ENCODE peak calls at places on chromosomes 4 and X, in nine cellular contexts. One of them, this sample, is unnamed.

GRCh38 chr4:121551881-121552280 is 144.9 kb downstream of the ANXA5 start:
- DNase-seq in foreskin fibroblast: peak
- DNase-seq in CD4-positive, alpha-beta T cell: no peak
- DNase-seq in stomach: no peak
- DNase-seq in activated CD8-positive, alpha-beta T cell treated with anti-CD3 and anti-CD28 coated beads for 36 hours: no peak
- DNase-seq in heart right ventricle: peak
- DNase-seq in endothelial cell: no peak
- DNase-seq in lower lobe of right lung: no peak
- DNase-seq in fibroblast of lung: no peak
- DNase-seq in this sample: no peak

GRCh38 chr4:39641451-39641850 is 2.8 kb upstream of the SMIM14 start:
- DNase-seq in heart right ventricle: no peak
- DNase-seq in endothelial cell: no peak
- DNase-seq in lower lobe of right lung: no peak
- DNase-seq in activated CD8-positive, alpha-beta T cell treated with anti-CD3 and anti-CD28 coated beads for 36 hours: no peak
- DNase-seq in foreskin fibroblast: no peak
- DNase-seq in fibroblast of lung: no peak
- DNase-seq in CD4-positive, alpha-beta T cell: no peak
- DNase-seq in stomach: no peak
- DNase-seq in this sample: no peak

GRCh38 chrX:27751976-27752375 is 55.8 kb upstream of the MAGEB10 start:
- DNase-seq in CD4-positive, alpha-beta T cell: no peak
- DNase-seq in lower lobe of right lung: no peak
- DNase-seq in endothelial cell: no peak
- DNase-seq in foreskin fibroblast: no peak
- DNase-seq in fibroblast of lung: no peak
- DNase-seq in activated CD8-positive, alpha-beta T cell treated with anti-CD3 and anti-CD28 coated beads for 36 hours: no peak
- DNase-seq in stomach: no peak
- DNase-seq in heart right ventricle: no peak
- DNase-seq in this sample: no peak

GRCh38 chr4:42736538-42736937 is 79.6 kb upstream of the ATP8A1 start:
- DNase-seq in foreskin fibroblast: no peak
- DNase-seq in lower lobe of right lung: no peak
- DNase-seq in CD4-positive, alpha-beta T cell: no peak
- DNase-seq in endothelial cell: no peak
- DNase-seq in fibroblast of lung: no peak
- DNase-seq in heart right ventricle: no peak
- DNase-seq in activated CD8-positive, alpha-beta T cell treated with anti-CD3 and anti-CD28 coated beads for 36 hours: no peak
- DNase-seq in stomach: no peak
- DNase-seq in this sample: no peak

GRCh38 chr4:150385606-150386005 is 196.3 kb upstream of the MAB21L2 start:
- DNase-seq in activated CD8-positive, alpha-beta T cell treated with anti-CD3 and anti-CD28 coated beads for 36 hours: no peak
- DNase-seq in stomach: no peak
- DNase-seq in CD4-positive, alpha-beta T cell: no peak
- DNase-seq in fibroblast of lung: peak
- DNase-seq in lower lobe of right lung: no peak
- DNase-seq in foreskin fibroblast: peak
- DNase-seq in heart right ventricle: peak
- DNase-seq in endothelial cell: no peak
- DNase-seq in this sample: no peak

GRCh38 chrX:108217877-108218276 is 126.3 kb downstream of the ATG4A start:
- DNase-seq in fibroblast of lung: no peak
- DNase-seq in lower lobe of right lung: no peak
- DNase-seq in stomach: no peak
- DNase-seq in foreskin fibroblast: peak
- DNase-seq in heart right ventricle: peak
- DNase-seq in CD4-positive, alpha-beta T cell: no peak
- DNase-seq in endothelial cell: no peak
- DNase-seq in activated CD8-positive, alpha-beta T cell treated with anti-CD3 and anti-CD28 coated beads for 36 hours: no peak
- DNase-seq in this sample: no peak

GRCh38 chr4:151004222-151004621 is 10.9 kb downstream of the LRBA start:
- DNase-seq in heart right ventricle: no peak
- DNase-seq in foreskin fibroblast: peak
- DNase-seq in activated CD8-positive, alpha-beta T cell treated with anti-CD3 and anti-CD28 coated beads for 36 hours: no peak
- DNase-seq in fibroblast of lung: peak
- DNase-seq in endothelial cell: no peak
- DNase-seq in stomach: no peak
- DNase-seq in lower lobe of right lung: no peak
- DNase-seq in CD4-positive, alpha-beta T cell: no peak
- DNase-seq in this sample: no peak

GRCh38 chrX:119989905-119990408 is 46.4 kb upstream of the NKAP start:
- DNase-seq in heart right ventricle: no peak
- DNase-seq in foreskin fibroblast: no peak
- DNase-seq in activated CD8-positive, alpha-beta T cell treated with anti-CD3 and anti-CD28 coated beads for 36 hours: no peak
- DNase-seq in lower lobe of right lung: no peak
- DNase-seq in fibroblast of lung: no peak
- DNase-seq in endothelial cell: no peak
- DNase-seq in stomach: no peak
- DNase-seq in CD4-positive, alpha-beta T cell: no peak
- DNase-seq in this sample: no peak

GRCh38 chr4:74891037-74891436 is 41.9 kb upstream of the PARM1 start:
- DNase-seq in CD4-positive, alpha-beta T cell: no peak
- DNase-seq in endothelial cell: no peak
- DNase-seq in foreskin fibroblast: no peak
- DNase-seq in fibroblast of lung: no peak
- DNase-seq in activated CD8-positive, alpha-beta T cell treated with anti-CD3 and anti-CD28 coated beads for 36 hours: no peak
- DNase-seq in heart right ventricle: no peak
- DNase-seq in stomach: no peak
- DNase-seq in lower lobe of right lung: no peak
- DNase-seq in this sample: no peak

GRCh38 chr4:128986019-128986418 is 107.3 kb downstream of the SCLT1 start:
- DNase-seq in activated CD8-positive, alpha-beta T cell treated with anti-CD3 and anti-CD28 coated beads for 36 hours: no peak
- DNase-seq in CD4-positive, alpha-beta T cell: no peak
- DNase-seq in heart right ventricle: no peak
- DNase-seq in foreskin fibroblast: no peak
- DNase-seq in stomach: no peak
- DNase-seq in fibroblast of lung: no peak
- DNase-seq in lower lobe of right lung: no peak
- DNase-seq in endothelial cell: no peak
- DNase-seq in this sample: no peak

GRCh38 chrX:40108084-40108958 is 10.6 kb upstream of the BCOR start:
- DNase-seq in fibroblast of lung: peak
- DNase-seq in stomach: peak
- DNase-seq in activated CD8-positive, alpha-beta T cell treated with anti-CD3 and anti-CD28 coated beads for 36 hours: no peak
- DNase-seq in heart right ventricle: peak
- DNase-seq in lower lobe of right lung: peak
- DNase-seq in foreskin fibroblast: peak
- DNase-seq in CD4-positive, alpha-beta T cell: no peak
- DNase-seq in endothelial cell: no peak
- DNase-seq in this sample: peak

GRCh38 chr4:1082215-1083182 is 30.9 kb downstream of the RNF212 start:
- DNase-seq in stomach: peak
- DNase-seq in CD4-positive, alpha-beta T cell: no peak
- DNase-seq in fibroblast of lung: peak
- DNase-seq in heart right ventricle: peak
- DNase-seq in lower lobe of right lung: peak
- DNase-seq in foreskin fibroblast: peak
- DNase-seq in activated CD8-positive, alpha-beta T cell treated with anti-CD3 and anti-CD28 coated beads for 36 hours: no peak
- DNase-seq in endothelial cell: no peak
- DNase-seq in this sample: no peak

GRCh38 chr4:53818112-53818511 is 226.8 kb upstream of the LNX1 start:
- DNase-seq in endothelial cell: no peak
- DNase-seq in heart right ventricle: no peak
- DNase-seq in lower lobe of right lung: no peak
- DNase-seq in activated CD8-positive, alpha-beta T cell treated with anti-CD3 and anti-CD28 coated beads for 36 hours: no peak
- DNase-seq in foreskin fibroblast: peak
- DNase-seq in CD4-positive, alpha-beta T cell: no peak
- DNase-seq in stomach: no peak
- DNase-seq in fibroblast of lung: peak
- DNase-seq in this sample: no peak

GRCh38 chrX:1488141-1488540 is 35.4 kb upstream of the ASMTL start:
- DNase-seq in heart right ventricle: no peak
- DNase-seq in foreskin fibroblast: no peak
- DNase-seq in endothelial cell: no peak
- DNase-seq in lower lobe of right lung: no peak
- DNase-seq in fibroblast of lung: no peak
- DNase-seq in stomach: no peak
- DNase-seq in CD4-positive, alpha-beta T cell: no peak
- DNase-seq in activated CD8-positive, alpha-beta T cell treated with anti-CD3 and anti-CD28 coated beads for 36 hours: no peak
- DNase-seq in this sample: no peak

GRCh38 chrX:108437789-108438623 is at the start of gene COL4A6:
- DNase-seq in heart right ventricle: peak
- DNase-seq in fibroblast of lung: no peak
- DNase-seq in foreskin fibroblast: peak
- DNase-seq in stomach: no peak
- DNase-seq in activated CD8-positive, alpha-beta T cell treated with anti-CD3 and anti-CD28 coated beads for 36 hours: no peak
- DNase-seq in CD4-positive, alpha-beta T cell: no peak
- DNase-seq in endothelial cell: peak
- DNase-seq in lower lobe of right lung: peak
- DNase-seq in this sample: no peak

GRCh38 chrX:12441376-12442128 is 303.3 kb downstream of the FRMPD4 start:
- DNase-seq in heart right ventricle: no peak
- DNase-seq in endothelial cell: no peak
- DNase-seq in activated CD8-positive, alpha-beta T cell treated with anti-CD3 and anti-CD28 coated beads for 36 hours: no peak
- DNase-seq in lower lobe of right lung: no peak
- DNase-seq in foreskin fibroblast: peak
- DNase-seq in CD4-positive, alpha-beta T cell: no peak
- DNase-seq in fibroblast of lung: peak
- DNase-seq in stomach: no peak
- DNase-seq in this sample: no peak

GRCh38 chr4:125787707-125788106 is 473.0 kb downstream of the FAT4 start:
- DNase-seq in stomach: no peak
- DNase-seq in endothelial cell: no peak
- DNase-seq in activated CD8-positive, alpha-beta T cell treated with anti-CD3 and anti-CD28 coated beads for 36 hours: no peak
- DNase-seq in heart right ventricle: no peak
- DNase-seq in lower lobe of right lung: no peak
- DNase-seq in fibroblast of lung: peak
- DNase-seq in foreskin fibroblast: no peak
- DNase-seq in CD4-positive, alpha-beta T cell: no peak
- DNase-seq in this sample: no peak

GRCh38 chr4:132619968-132620367 is 529.1 kb upstream of the PCDH10 start:
- DNase-seq in stomach: no peak
- DNase-seq in CD4-positive, alpha-beta T cell: no peak
- DNase-seq in endothelial cell: no peak
- DNase-seq in activated CD8-positive, alpha-beta T cell treated with anti-CD3 and anti-CD28 coated beads for 36 hours: no peak
- DNase-seq in fibroblast of lung: no peak
- DNase-seq in heart right ventricle: no peak
- DNase-seq in foreskin fibroblast: no peak
- DNase-seq in lower lobe of right lung: no peak
- DNase-seq in this sample: no peak

GRCh38 chr4:132614682-132615081 is 534.4 kb upstream of the PCDH10 start:
- DNase-seq in fibroblast of lung: peak
- DNase-seq in stomach: no peak
- DNase-seq in activated CD8-positive, alpha-beta T cell treated with anti-CD3 and anti-CD28 coated beads for 36 hours: no peak
- DNase-seq in endothelial cell: no peak
- DNase-seq in heart right ventricle: no peak
- DNase-seq in CD4-positive, alpha-beta T cell: no peak
- DNase-seq in lower lobe of right lung: no peak
- DNase-seq in foreskin fibroblast: peak
- DNase-seq in this sample: no peak
- TF ChIP-seq CTCF in fibroblast of lung: peak
- TF ChIP-seq CTCF in stomach: peak
- TF ChIP-seq CTCF in activated CD8-positive, alpha-beta T cell treated with anti-CD3 and anti-CD28 coated beads for 36 hours: peak
- TF ChIP-seq CTCF in endothelial cell: peak
- TF ChIP-seq CTCF in heart right ventricle: no peak
- TF ChIP-seq CTCF in CD4-positive, alpha-beta T cell: no peak
- TF ChIP-seq CTCF in lower lobe of right lung: no peak
- TF ChIP-seq CTCF in foreskin fibroblast: no peak
- TF ChIP-seq CTCF in this sample: no peak

DNA sequence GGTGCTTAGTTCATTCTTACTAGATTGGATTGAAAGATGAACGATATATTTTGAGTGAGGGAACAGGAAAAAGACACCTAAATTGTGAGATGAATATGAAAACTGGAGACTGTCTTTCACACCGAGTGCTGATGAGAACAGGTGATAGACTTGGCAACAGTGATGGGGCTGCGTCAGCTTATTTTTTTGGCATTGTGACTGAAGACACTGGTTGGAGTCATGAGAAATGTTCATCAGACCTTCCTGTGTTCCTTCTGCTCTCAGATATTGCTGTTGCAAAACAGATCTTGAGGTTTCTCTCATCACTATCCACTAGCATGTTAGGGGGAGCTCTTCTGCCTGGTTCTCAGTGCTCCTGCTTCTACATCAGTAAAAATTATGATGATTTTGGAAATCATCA is 124.2 kb upstream of the KCNIP4 start:
- DNase-seq in lower lobe of right lung: no peak
- DNase-seq in CD4-positive, alpha-beta T cell: no peak
- DNase-seq in heart right ventricle: no peak
- DNase-seq in activated CD8-positive, alpha-beta T cell treated with anti-CD3 and anti-CD28 coated beads for 36 hours: no peak
- DNase-seq in stomach: no peak
- DNase-seq in foreskin fibroblast: no peak
- DNase-seq in endothelial cell: no peak
- DNase-seq in fibroblast of lung: no peak
- DNase-seq in this sample: no peak
- TF ChIP-seq CTCF in lower lobe of right lung: no peak
- TF ChIP-seq CTCF in CD4-positive, alpha-beta T cell: no peak
- TF ChIP-seq CTCF in heart right ventricle: no peak
- TF ChIP-seq CTCF in activated CD8-positive, alpha-beta T cell treated with anti-CD3 and anti-CD28 coated beads for 36 hours: no peak
- TF ChIP-seq CTCF in stomach: no peak
- TF ChIP-seq CTCF in foreskin fibroblast: no peak
- TF ChIP-seq CTCF in endothelial cell: no peak
- TF ChIP-seq CTCF in fibroblast of lung: no peak
- TF ChIP-seq CTCF in this sample: no peak

GRCh38 chr4:146465628-146466027 is 56.1 kb downstream of the SLC10A7 start:
- DNase-seq in heart right ventricle: no peak
- DNase-seq in activated CD8-positive, alpha-beta T cell treated with anti-CD3 and anti-CD28 coated beads for 36 hours: no peak
- DNase-seq in stomach: no peak
- DNase-seq in endothelial cell: no peak
- DNase-seq in fibroblast of lung: no peak
- DNase-seq in CD4-positive, alpha-beta T cell: no peak
- DNase-seq in foreskin fibroblast: no peak
- DNase-seq in lower lobe of right lung: no peak
- DNase-seq in this sample: no peak
- TF ChIP-seq CTCF in heart right ventricle: no peak
- TF ChIP-seq CTCF in activated CD8-positive, alpha-beta T cell treated with anti-CD3 and anti-CD28 coated beads for 36 hours: no peak
- TF ChIP-seq CTCF in stomach: no peak
- TF ChIP-seq CTCF in endothelial cell: no peak
- TF ChIP-seq CTCF in fibroblast of lung: no peak
- TF ChIP-seq CTCF in CD4-positive, alpha-beta T cell: no peak
- TF ChIP-seq CTCF in foreskin fibroblast: no peak
- TF ChIP-seq CTCF in lower lobe of right lung: no peak
- TF ChIP-seq CTCF in this sample: no peak

GRCh38 chrX:41594634-41595033 is 94.1 kb upstream of the GPR34 start:
- DNase-seq in endothelial cell: no peak
- DNase-seq in lower lobe of right lung: no peak
- DNase-seq in CD4-positive, alpha-beta T cell: no peak
- DNase-seq in stomach: no peak
- DNase-seq in heart right ventricle: no peak
- DNase-seq in fibroblast of lung: no peak
- DNase-seq in activated CD8-positive, alpha-beta T cell treated with anti-CD3 and anti-CD28 coated beads for 36 hours: no peak
- DNase-seq in foreskin fibroblast: no peak
- DNase-seq in this sample: no peak

GRCh38 chrX:41588271-41588670 is 100.5 kb upstream of the GPR34 start:
- DNase-seq in fibroblast of lung: no peak
- DNase-seq in stomach: no peak
- DNase-seq in foreskin fibroblast: no peak
- DNase-seq in CD4-positive, alpha-beta T cell: no peak
- DNase-seq in heart right ventricle: no peak
- DNase-seq in lower lobe of right lung: no peak
- DNase-seq in endothelial cell: no peak
- DNase-seq in activated CD8-positive, alpha-beta T cell treated with anti-CD3 and anti-CD28 coated beads for 36 hours: no peak
- DNase-seq in this sample: no peak

GRCh38 chrX:41591906-41592305 is 96.9 kb upstream of the GPR34 start:
- DNase-seq in lower lobe of right lung: no peak
- DNase-seq in endothelial cell: no peak
- DNase-seq in heart right ventricle: no peak
- DNase-seq in foreskin fibroblast: no peak
- DNase-seq in activated CD8-positive, alpha-beta T cell treated with anti-CD3 and anti-CD28 coated beads for 36 hours: no peak
- DNase-seq in stomach: no peak
- DNase-seq in CD4-positive, alpha-beta T cell: no peak
- DNase-seq in fibroblast of lung: no peak
- DNase-seq in this sample: no peak

GRCh38 chrX:41590641-41591040 is 98.1 kb upstream of the GPR34 start:
- DNase-seq in CD4-positive, alpha-beta T cell: no peak
- DNase-seq in lower lobe of right lung: no peak
- DNase-seq in foreskin fibroblast: no peak
- DNase-seq in endothelial cell: no peak
- DNase-seq in heart right ventricle: no peak
- DNase-seq in stomach: no peak
- DNase-seq in activated CD8-positive, alpha-beta T cell treated with anti-CD3 and anti-CD28 coated beads for 36 hours: no peak
- DNase-seq in fibroblast of lung: peak
- DNase-seq in this sample: no peak

GRCh38 chrX:41589634-41590270 is 99.0 kb upstream of the GPR34 start:
- DNase-seq in heart right ventricle: no peak
- DNase-seq in lower lobe of right lung: no peak
- DNase-seq in foreskin fibroblast: peak
- DNase-seq in fibroblast of lung: peak
- DNase-seq in stomach: no peak
- DNase-seq in CD4-positive, alpha-beta T cell: no peak
- DNase-seq in endothelial cell: no peak
- DNase-seq in activated CD8-positive, alpha-beta T cell treated with anti-CD3 and anti-CD28 coated beads for 36 hours: no peak
- DNase-seq in this sample: no peak
- TF ChIP-seq CTCF in heart right ventricle: no peak
- TF ChIP-seq CTCF in lower lobe of right lung: no peak
- TF ChIP-seq CTCF in foreskin fibroblast: no peak
- TF ChIP-seq CTCF in fibroblast of lung: no peak
- TF ChIP-seq CTCF in stomach: no peak
- TF ChIP-seq CTCF in CD4-positive, alpha-beta T cell: no peak
- TF ChIP-seq CTCF in endothelial cell: no peak
- TF ChIP-seq CTCF in activated CD8-positive, alpha-beta T cell treated with anti-CD3 and anti-CD28 coated beads for 36 hours: no peak
- TF ChIP-seq CTCF in this sample: no peak